ENCODE peak calls at places on chromosomes 13 and 19, in ten cellular contexts. One of them, this sample, is unnamed.
A peak's percentile ranks its signal among the peaks of the same experiment; 100 is the strongest.

GRCh38 chr13:101157261-101157660 is 259.0 kb downstream of the NALCN start:
- DNase-seq in KBM-7: no peak
- DNase-seq in HTR-8/SVneo: no peak
- DNase-seq in T47D: no peak
- DNase-seq in anterior cingulate cortex: no peak
- DNase-seq in right lobe of liver: no peak
- DNase-seq in dorsolateral prefrontal cortex: no peak
- DNase-seq in adipocyte: no peak
- DNase-seq in neural crest cell: no peak
- DNase-seq in heart left ventricle: no peak
- DNase-seq in this sample: no peak

GRCh38 chr19:1503089-1503924 is 9.5 kb downstream of the ADAMTSL5 start:
- DNase-seq in anterior cingulate cortex: peak; percentile 11
- DNase-seq in adipocyte: peak; percentile 79
- DNase-seq in right lobe of liver: no peak
- DNase-seq in HTR-8/SVneo: no peak
- DNase-seq in neural crest cell: peak; percentile 66
- DNase-seq in T47D: peak; percentile 35
- DNase-seq in dorsolateral prefrontal cortex: peak; percentile 44
- DNase-seq in heart left ventricle: peak; percentile 62
- DNase-seq in KBM-7: peak; percentile 84
- DNase-seq in this sample: peak; percentile 58

GRCh38 chr19:47848871-47849473 is 10.1 kb upstream of the TPRX2 start:
- DNase-seq in adipocyte: peak; percentile 21
- DNase-seq in heart left ventricle: no peak
- DNase-seq in KBM-7: peak; percentile 65
- DNase-seq in anterior cingulate cortex: no peak
- DNase-seq in neural crest cell: peak; percentile 51
- DNase-seq in dorsolateral prefrontal cortex: no peak
- DNase-seq in HTR-8/SVneo: no peak
- DNase-seq in right lobe of liver: no peak
- DNase-seq in T47D: peak; percentile 35
- DNase-seq in this sample: no peak

GRCh38 chr19:46995492-46995891 is 24.1 kb upstream of the NPAS1 start:
- DNase-seq in neural crest cell: no peak
- DNase-seq in HTR-8/SVneo: no peak
- DNase-seq in adipocyte: no peak
- DNase-seq in KBM-7: no peak
- DNase-seq in right lobe of liver: no peak
- DNase-seq in dorsolateral prefrontal cortex: no peak
- DNase-seq in anterior cingulate cortex: no peak
- DNase-seq in T47D: no peak
- DNase-seq in heart left ventricle: peak; percentile 64
- DNase-seq in this sample: no peak

GRCh38 chr19:13993554-13994308 is 12.4 kb downstream of the RFX1 start:
- DNase-seq in anterior cingulate cortex: no peak
- DNase-seq in HTR-8/SVneo: no peak
- DNase-seq in heart left ventricle: no peak
- DNase-seq in dorsolateral prefrontal cortex: no peak
- DNase-seq in adipocyte: no peak
- DNase-seq in KBM-7: no peak
- DNase-seq in T47D: no peak
- DNase-seq in neural crest cell: no peak
- DNase-seq in right lobe of liver: no peak
- DNase-seq in this sample: peak; percentile 18

GRCh38 chr13:42229287-42229686 is 42.7 kb upstream of the AKAP11 start:
- DNase-seq in HTR-8/SVneo: no peak
- DNase-seq in anterior cingulate cortex: no peak
- DNase-seq in right lobe of liver: no peak
- DNase-seq in neural crest cell: no peak
- DNase-seq in adipocyte: peak; percentile 21
- DNase-seq in dorsolateral prefrontal cortex: no peak
- DNase-seq in T47D: peak; percentile 80
- DNase-seq in KBM-7: no peak
- DNase-seq in heart left ventricle: no peak
- DNase-seq in this sample: no peak

GRCh38 chr19:10193666-10194499 is 870 bp downstream of the DNMT1 start:
- DNase-seq in dorsolateral prefrontal cortex: peak; percentile 11
- DNase-seq in right lobe of liver: no peak
- DNase-seq in adipocyte: peak; percentile 46
- DNase-seq in HTR-8/SVneo: peak; percentile 74
- DNase-seq in anterior cingulate cortex: no peak
- DNase-seq in KBM-7: peak; percentile 34
- DNase-seq in T47D: no peak
- DNase-seq in heart left ventricle: no peak
- DNase-seq in neural crest cell: no peak
- DNase-seq in this sample: no peak

GRCh38 chr19:40416918-40417713 is 3.9 kb upstream of the PRX start:
- DNase-seq in adipocyte: no peak
- DNase-seq in KBM-7: peak; percentile 70
- DNase-seq in dorsolateral prefrontal cortex: no peak
- DNase-seq in heart left ventricle: peak; percentile 76
- DNase-seq in right lobe of liver: peak; percentile 66
- DNase-seq in HTR-8/SVneo: no peak
- DNase-seq in T47D: peak; percentile 72
- DNase-seq in anterior cingulate cortex: no peak
- DNase-seq in neural crest cell: no peak
- DNase-seq in this sample: no peak

GRCh38 chr19:1520203-1520780 is 3.6 kb upstream of the PLK5 start:
- DNase-seq in heart left ventricle: no peak
- DNase-seq in KBM-7: no peak
- DNase-seq in right lobe of liver: no peak
- DNase-seq in adipocyte: no peak
- DNase-seq in neural crest cell: no peak
- DNase-seq in dorsolateral prefrontal cortex: no peak
- DNase-seq in HTR-8/SVneo: no peak
- DNase-seq in T47D: no peak
- DNase-seq in anterior cingulate cortex: no peak
- DNase-seq in this sample: no peak

GRCh38 chr13:75299913-75300862 is 181.8 kb downstream of the TBC1D4 start:
- DNase-seq in adipocyte: peak; percentile 44
- DNase-seq in heart left ventricle: no peak
- DNase-seq in dorsolateral prefrontal cortex: no peak
- DNase-seq in KBM-7: no peak
- DNase-seq in HTR-8/SVneo: peak; percentile 10
- DNase-seq in anterior cingulate cortex: no peak
- DNase-seq in T47D: no peak
- DNase-seq in right lobe of liver: no peak
- DNase-seq in neural crest cell: no peak
- DNase-seq in this sample: no peak

GRCh38 chr19:32268381-32268780 is 77.0 kb upstream of the ZNF507 start:
- DNase-seq in dorsolateral prefrontal cortex: no peak
- DNase-seq in KBM-7: no peak
- DNase-seq in neural crest cell: no peak
- DNase-seq in heart left ventricle: no peak
- DNase-seq in adipocyte: no peak
- DNase-seq in T47D: no peak
- DNase-seq in anterior cingulate cortex: no peak
- DNase-seq in HTR-8/SVneo: no peak
- DNase-seq in right lobe of liver: no peak
- DNase-seq in this sample: no peak

This sample was measured in Ammon's horn.